ENCODE peak calls at places on chromosomes 13 and 19, in nine cellular contexts. G is cardiac muscle cell, A is Karpas-422, Q is left lung, J is right atrium auricular region, R is WERI-Rb-1, T is fibroblast of lung, S is substantia nigra, K is MM.1S. B is an unnamed sample.

GRCh38 chr19:48158210-48158790 is 11.8 kb downstream of the LIG1 start:
- DNase-seq in G (no peak), A (no peak), Q (no peak), J (no peak), R (no peak), T (no peak), S (no peak), K (no peak), B (no peak)

GRCh38 chr13:43373400-43373799 is 350.0 kb downstream of the DNAJC15 start:
- DNase-seq in G (no peak), A (no peak), Q (no peak), J (no peak), R (no peak), T (no peak), S (no peak), K (no peak), B (no peak)

GRCh38 chr13:102799544-102800144 is 725 bp downstream of the BIVM start:
- DNase-seq in G (peak), A (no peak), Q (peak), J (no peak), R (peak), T (peak), S (peak), K (no peak), B (peak)

GRCh38 chr13:42498521-42498920 is 75.4 kb upstream of the TNFSF11 start:
- DNase-seq in G (no peak), A (peak), Q (no peak), J (no peak), R (no peak), T (no peak), S (no peak), K (no peak), B (no peak)

GRCh38 chr19:48400018-48400742 is 6.7 kb downstream of the GRIN2D start:
- DNase-seq in G (peak), A (peak), Q (no peak), J (peak), R (no peak), T (peak), S (no peak), K (no peak), B (no peak)

GRCh38 chr13:30832377-30832776 is 73.7 kb upstream of the MEDAG start:
- DNase-seq in G (no peak), A (no peak), Q (no peak), J (no peak), R (no peak), T (no peak), S (no peak), K (no peak), B (no peak)

GRCh38 chr19:46481187-46481586 is 9.8 kb upstream of the PNMA8A start:
- DNase-seq in G (no peak), A (no peak), Q (no peak), J (no peak), R (no peak), T (peak), S (no peak), K (no peak), B (no peak)

GRCh38 chr13:111861766-111862366 is 205.1 kb upstream of the SOX1 start:
- DNase-seq in G (no peak), A (no peak), Q (no peak), J (no peak), R (no peak), T (no peak), S (no peak), K (no peak), B (no peak)

GRCh38 chr13:22061371-22061805 is 390.5 kb downstream of the FGF9 start:
- DNase-seq in G (no peak), A (no peak), Q (no peak), J (no peak), R (no peak), T (no peak), S (no peak), K (no peak), B (no peak)

GRCh38 chr19:35110974-35111373 is 4.6 kb upstream of the FXYD3 start:
- DNase-seq in G (no peak), A (no peak), Q (no peak), J (no peak), R (peak), T (no peak), S (no peak), K (no peak), B (no peak)

GRCh38 chr19:5011476-5012238 is 42.7 kb downstream of the KDM4B start:
- DNase-seq in G (no peak), A (no peak), Q (no peak), J (no peak), R (no peak), T (no peak), S (no peak), K (no peak), B (no peak)

GRCh38 chr13:99656092-99656745 is 154.9 kb downstream of the TM9SF2 start:
- DNase-seq in G (peak), A (peak), Q (peak), J (peak), R (peak), T (peak), S (peak), K (peak), B (no peak)

GRCh38 chr19:45130888-45131615 is 29.7 kb downstream of the NKPD1 start:
- DNase-seq in G (no peak), A (peak), Q (no peak), J (no peak), R (no peak), T (no peak), S (peak), K (peak), B (no peak)

GRCh38 chr13:41224113-41225110 is 30.0 kb upstream of the KBTBD7 start:
- DNase-seq in G (no peak), A (no peak), Q (no peak), J (no peak), R (no peak), T (peak), S (no peak), K (no peak), B (no peak)

GRCh38 chr13:114043421-114044053 is 69.7 kb upstream of the C13orf46 start:
- DNase-seq in G (no peak), A (no peak), Q (no peak), J (peak), R (peak), T (peak), S (no peak), K (no peak), B (no peak)

GRCh38 chr13:37540228-37540627 is 58.3 kb downstream of the POSTN start:
- DNase-seq in G (no peak), A (no peak), Q (no peak), J (no peak), R (no peak), T (peak), S (no peak), K (no peak), B (no peak)

GRCh38 chr13:33556828-33557227 is 261.1 kb upstream of the RFC3 start:
- DNase-seq in G (no peak), A (no peak), Q (no peak), J (no peak), R (no peak), T (no peak), S (no peak), K (no peak), B (no peak)

GRCh38 chr13:33560722-33561121 is 257.2 kb upstream of the RFC3 start:
- DNase-seq in G (no peak), A (no peak), Q (no peak), J (no peak), R (no peak), T (no peak), S (no peak), K (no peak), B (no peak)

GRCh38 chr13:33550885-33551284 is 265.3 kb upstream of the STARD13 start:
- DNase-seq in G (no peak), A (no peak), Q (no peak), J (no peak), R (no peak), T (no peak), S (no peak), K (no peak), B (no peak)

DNA sequence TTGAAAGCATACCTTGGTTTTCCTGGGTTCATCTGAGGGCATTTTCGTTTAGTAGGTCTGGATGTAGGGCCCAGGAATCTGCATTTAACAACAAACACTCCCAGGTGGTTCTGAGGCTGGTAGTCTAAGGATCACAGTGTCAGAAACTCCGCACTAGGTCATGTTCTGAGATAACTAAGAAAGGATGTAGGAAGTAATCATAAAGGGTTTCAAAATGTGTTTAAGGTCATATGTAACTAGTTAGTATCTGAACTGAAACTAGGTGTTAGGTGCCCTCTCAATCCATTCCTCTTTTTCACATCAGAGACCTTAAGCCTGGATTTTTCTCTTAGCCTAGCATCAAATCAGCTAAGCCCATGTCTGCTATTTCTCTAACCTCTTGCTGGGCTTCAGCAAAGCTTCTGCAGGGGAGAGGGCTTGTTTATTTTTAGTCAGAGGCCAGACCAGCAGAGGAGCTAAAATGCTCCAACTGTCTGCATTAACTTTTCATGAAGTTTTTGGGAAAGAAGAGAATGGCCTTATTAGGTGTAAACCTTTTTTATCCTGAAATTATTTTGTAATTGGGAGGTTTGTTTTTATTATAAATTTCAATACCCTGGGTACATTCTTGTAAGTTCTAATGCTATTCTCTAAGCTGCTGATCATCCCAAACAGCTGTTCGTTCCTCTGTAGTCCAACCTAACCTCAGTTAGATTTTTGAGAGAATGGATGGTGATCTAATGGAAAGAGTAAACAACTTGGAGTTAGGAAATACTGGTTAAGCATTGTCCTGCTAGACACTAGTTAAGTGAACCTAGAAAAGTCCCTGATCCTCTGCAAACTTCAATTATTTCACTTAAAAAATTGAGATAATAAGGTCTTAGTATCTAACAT is 262.8 kb upstream of the RFC3 start:
- DNase-seq in G (peak), A (no peak), Q (no peak), J (no peak), R (peak), T (peak), S (no peak), K (no peak), B (no peak)
- H3K27ac ChIP-seq in G (peak), A (no peak), Q (peak), J (peak), R (no peak), T (no peak), S (no peak), K (no peak), B (no peak)

GRCh38 chr19:10752913-10753285 is 35.0 kb downstream of the DNM2 start:
- DNase-seq in G (no peak), A (no peak), Q (no peak), J (no peak), R (no peak), T (no peak), S (no peak), K (no peak), B (no peak)

GRCh38 chr19:10751109-10751972 is 33.5 kb downstream of the DNM2 start:
- DNase-seq in G (no peak), A (no peak), Q (peak), J (no peak), R (no peak), T (no peak), S (no peak), K (no peak), B (no peak)

GRCh38 chr19:10749435-10750384 is 31.8 kb downstream of the DNM2 start:
- DNase-seq in G (no peak), A (no peak), Q (peak), J (no peak), R (no peak), T (no peak), S (no peak), K (no peak), B (no peak)

GRCh38 chr19:10753305-10753704 is 35.4 kb downstream of the DNM2 start:
- DNase-seq in G (no peak), A (no peak), Q (no peak), J (no peak), R (no peak), T (no peak), S (no peak), K (no peak), B (no peak)

DNA sequence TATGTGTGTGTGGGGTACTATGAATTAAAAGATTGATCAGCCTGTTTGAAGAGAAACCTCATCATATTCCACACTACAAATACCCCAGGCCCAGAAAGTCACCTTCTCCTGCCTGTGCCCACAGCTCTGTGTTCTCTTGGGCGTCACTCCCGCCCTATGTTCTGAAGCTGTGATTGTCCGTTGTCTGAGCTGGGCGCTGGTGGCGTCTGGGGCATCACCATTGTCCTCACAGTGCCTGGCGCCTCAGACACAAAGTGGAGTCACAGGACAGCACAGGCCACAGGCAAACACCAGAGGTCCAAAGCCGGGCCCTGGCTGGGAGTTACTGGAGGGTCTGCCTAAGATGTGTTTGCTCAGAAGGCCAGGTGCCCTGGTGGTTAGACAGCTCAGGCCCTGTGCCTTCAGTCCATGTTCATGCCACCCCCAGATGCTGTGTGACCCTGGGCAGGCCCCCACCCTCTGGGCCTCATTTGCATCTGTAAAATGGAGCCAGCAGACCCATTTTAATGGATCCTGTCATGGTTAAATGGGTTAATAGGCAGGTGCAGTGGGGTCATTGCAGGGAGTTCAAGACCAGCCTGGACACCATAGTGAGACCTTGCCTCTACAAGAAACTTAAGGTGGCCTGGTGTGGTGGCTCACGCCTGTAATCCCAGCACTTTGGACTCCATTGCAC is 34.5 kb downstream of the DNM2 start:
- DNase-seq in G (no peak), A (no peak), Q (no peak), J (peak), R (no peak), T (no peak), S (peak), K (no peak), B (no peak)
- H3K27ac ChIP-seq in G (peak), A (no peak), Q (peak), J (peak), R (no peak), T (no peak), S (peak), K (no peak), B (peak)

GRCh38 chr19:33561261-33561660 is 39.7 kb upstream of the PEPD start:
- DNase-seq in G (no peak), A (no peak), Q (no peak), J (no peak), R (no peak), T (no peak), S (no peak), K (no peak), B (no peak)

GRCh38 chr19:33557720-33558119 is 36.1 kb upstream of the PEPD start:
- DNase-seq in G (no peak), A (no peak), Q (no peak), J (no peak), R (no peak), T (no peak), S (no peak), K (no peak), B (no peak)

GRCh38 chr19:33556261-33556660 is 34.7 kb upstream of the PEPD start:
- DNase-seq in G (no peak), A (no peak), Q (no peak), J (no peak), R (no peak), T (no peak), S (no peak), K (no peak), B (no peak)

GRCh38 chr19:33559996-33560395 is 38.4 kb upstream of the PEPD start:
- DNase-seq in G (no peak), A (no peak), Q (no peak), J (no peak), R (no peak), T (no peak), S (no peak), K (no peak), B (no peak)

GRCh38 chr19:33558846-33559245 is 37.3 kb upstream of the PEPD start:
- DNase-seq in G (no peak), A (no peak), Q (no peak), J (no peak), R (no peak), T (no peak), S (no peak), K (no peak), B (no peak)
- H3K27ac ChIP-seq in G (no peak), A (no peak), Q (no peak), J (no peak), R (no peak), T (no peak), S (no peak), K (no peak), B (no peak)

GRCh38 chr19:16168465-16169081 is 4.8 kb downstream of the CIB3 start:
- DNase-seq in G (no peak), A (peak), Q (no peak), J (no peak), R (no peak), T (no peak), S (no peak), K (no peak), B (no peak)
- H3K27ac ChIP-seq in G (no peak), A (no peak), Q (no peak), J (no peak), R (no peak), T (no peak), S (no peak), K (no peak), B (no peak)

DNA sequence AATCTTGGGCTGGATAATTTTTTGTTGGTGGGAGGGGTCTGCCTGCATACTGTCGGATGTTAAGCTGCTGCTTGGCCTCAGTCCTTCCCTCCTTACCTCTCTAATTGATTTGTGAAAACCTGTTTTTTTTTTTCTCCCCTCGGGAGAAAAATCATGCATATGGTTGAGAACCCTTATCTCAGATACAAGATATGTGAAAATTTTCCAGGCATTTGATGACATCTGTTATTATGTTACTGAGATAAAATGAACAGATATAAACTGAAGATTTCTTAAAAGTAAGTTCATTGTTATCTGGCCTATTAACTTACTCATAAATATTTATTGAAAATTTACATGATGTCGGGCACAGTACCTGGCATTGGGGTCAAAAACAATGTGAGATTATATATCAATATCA is 1375.7 kb downstream of the PCDH9 start:
- DNase-seq in G (no peak), A (no peak), Q (no peak), J (no peak), R (no peak), T (no peak), S (no peak), K (no peak), B (no peak)
- H3K27ac ChIP-seq in G (no peak), A (no peak), Q (no peak), J (no peak), R (no peak), T (no peak), S (no peak), K (no peak), B (no peak)

GRCh38 chr19:18051887-18052286 is 34.8 kb downstream of the IL12RB1 start:
- DNase-seq in G (no peak), A (no peak), Q (no peak), J (no peak), R (no peak), T (no peak), S (no peak), K (no peak), B (no peak)

GRCh38 chr19:18053571-18054219 is 33.0 kb downstream of the IL12RB1 start:
- DNase-seq in G (no peak), A (no peak), Q (no peak), J (no peak), R (no peak), T (peak), S (no peak), K (no peak), B (no peak)

GRCh38 chr19:18045307-18046013 is 37.5 kb downstream of the ARRDC2 start:
- DNase-seq in G (no peak), A (no peak), Q (no peak), J (no peak), R (no peak), T (no peak), S (no peak), K (peak), B (no peak)

GRCh38 chr19:18046066-18046718 is 38.2 kb downstream of the ARRDC2 start:
- DNase-seq in G (no peak), A (no peak), Q (no peak), J (peak), R (peak), T (peak), S (no peak), K (no peak), B (no peak)

DNA sequence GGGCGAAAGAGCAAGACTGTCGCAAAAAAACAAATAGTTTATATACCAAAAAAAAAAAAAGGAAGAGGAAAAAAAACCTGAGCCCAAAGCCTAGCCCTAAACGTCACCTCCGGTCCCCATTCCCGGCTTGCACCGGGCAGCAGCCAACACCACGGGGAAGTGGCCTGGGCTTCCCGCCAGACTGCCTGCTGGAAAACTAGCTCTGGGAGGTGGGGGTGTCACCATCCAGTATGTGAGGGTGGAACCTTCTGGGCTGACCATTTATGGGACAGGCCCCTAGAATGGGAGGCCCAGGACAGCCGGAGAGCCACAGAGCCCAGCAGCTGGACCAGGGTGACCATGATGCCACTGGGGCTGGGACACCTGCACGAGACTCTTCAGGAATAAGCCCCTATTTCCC is 37.3 kb downstream of the IL12RB1 start:
- DNase-seq in G (no peak), A (no peak), Q (peak), J (peak), R (no peak), T (peak), S (peak), K (no peak), B (peak)
- H3K27ac ChIP-seq in G (no peak), A (no peak), Q (peak), J (peak), R (no peak), T (no peak), S (peak), K (no peak), B (peak)

GRCh38 chr13:50153401-50153800 is 138.2 kb downstream of the KCNRG start:
- DNase-seq in G (no peak), A (no peak), Q (no peak), J (no peak), R (no peak), T (no peak), S (no peak), K (no peak), B (no peak)

GRCh38 chr13:50152224-50152623 is 137.0 kb downstream of the KCNRG start:
- DNase-seq in G (no peak), A (peak), Q (no peak), J (no peak), R (no peak), T (peak), S (no peak), K (peak), B (no peak)

GRCh38 chr13:50152655-50153309 is 137.5 kb downstream of the KCNRG start:
- DNase-seq in G (no peak), A (peak), Q (no peak), J (no peak), R (no peak), T (no peak), S (no peak), K (peak), B (no peak)

GRCh38 chr13:50149932-50150331 is 134.7 kb downstream of the KCNRG start:
- DNase-seq in G (peak), A (no peak), Q (no peak), J (no peak), R (no peak), T (no peak), S (no peak), K (no peak), B (no peak)

GRCh38 chr13:50149143-50149703 is 134.0 kb downstream of the KCNRG start:
- DNase-seq in G (no peak), A (no peak), Q (no peak), J (no peak), R (no peak), T (no peak), S (no peak), K (no peak), B (no peak)
- H3K27ac ChIP-seq in G (no peak), A (no peak), Q (no peak), J (no peak), R (no peak), T (no peak), S (no peak), K (no peak), B (no peak)

B was measured in coronary artery.